ENCODE peak calls at places on chromosomes 6 and 20, in six cellular contexts. O, P, V, B, F and A are unnamed samples.

GRCh38 chr20:47610247-47610944 is 108.7 kb downstream of the NCOA3 start:
- DNase-seq in O (no peak), P (peak; percentile 89), V (peak; percentile 85), B (no peak), F (peak; percentile 54), A (no peak)

GRCh38 chr20:57006411-57007170 is 259.9 kb downstream of the BMP7 start:
- DNase-seq in O (no peak), P (peak; percentile 39), V (no peak), B (no peak), F (no peak), A (no peak)

GRCh38 chr6:4388675-4389074 is 253.3 kb upstream of the ECI2 start:
- DNase-seq in O (no peak), P (no peak), V (no peak), B (peak; percentile 88), F (no peak), A (no peak)

GRCh38 chr6:116352515-116353471 is 18.0 kb upstream of the DSE start:
- DNase-seq in O (no peak), P (no peak), V (peak; percentile 38), B (no peak), F (peak; percentile 14), A (peak; percentile 38)

GRCh38 chr6:13810688-13811446 is 3.5 kb downstream of the MCUR1 start:
- DNase-seq in O (no peak), P (no peak), V (peak; percentile 4), B (no peak), F (no peak), A (no peak)

GRCh38 chr20:47032969-47033578 is 138.4 kb downstream of the EYA2 start:
- DNase-seq in O (no peak), P (no peak), V (no peak), B (no peak), F (no peak), A (no peak)

GRCh38 chr6:52519618-52520017 is 57.2 kb downstream of the TRAM2 start:
- DNase-seq in O (no peak), P (no peak), V (no peak), B (no peak), F (no peak), A (no peak)

GRCh38 chr20:53737404-53738038 is 143.9 kb upstream of the ZNF217 start:
- DNase-seq in O (no peak), P (no peak), V (peak; percentile 32), B (no peak), F (no peak), A (no peak)

GRCh38 chr20:15851576-15852075 is 721.6 kb downstream of the KIF16B start:
- DNase-seq in O (no peak), P (no peak), V (no peak), B (no peak), F (no peak), A (no peak)

GRCh38 chr20:23637282-23638221 is at the start of gene CST3:
- DNase-seq in O (peak; percentile 95), P (peak; percentile 84), V (peak; percentile 94), B (peak; percentile 91), F (peak; percentile 91), A (peak; percentile 96)

GRCh38 chr6:82494367-82494766 is 130.8 kb downstream of the TPBG start:
- DNase-seq in O (no peak), P (no peak), V (no peak), B (no peak), F (no peak), A (no peak)

GRCh38 chr6:39342692-39343460 is 20.4 kb upstream of the KCNK16 start:
- DNase-seq in O (no peak), P (no peak), V (no peak), B (no peak), F (no peak), A (no peak)

GRCh38 chr6:150848400-150848799 is 17.1 kb upstream of the MTHFD1L start:
- DNase-seq in O (no peak), P (no peak), V (no peak), B (no peak), F (no peak), A (no peak)

GRCh38 chr20:54535045-54535444 is 59.7 kb downstream of the DOK5 start:
- DNase-seq in O (no peak), P (no peak), V (peak; percentile 59), B (no peak), F (no peak), A (no peak)

GRCh38 chr20:49377326-49377725 is 99.5 kb upstream of the ZNFX1 start:
- DNase-seq in O (no peak), P (no peak), V (no peak), B (no peak), F (no peak), A (no peak)

GRCh38 chr6:19896580-19897010 is 59.4 kb downstream of the ID4 start:
- DNase-seq in O (no peak), P (no peak), V (no peak), B (no peak), F (no peak), A (no peak)

GRCh38 chr6:170371588-170371987 is 65.0 kb downstream of the FAM120B start:
- DNase-seq in O (no peak), P (no peak), V (peak; percentile 21), B (peak; percentile 73), F (no peak), A (no peak)

GRCh38 chr20:17806739-17807441 is 107.1 kb downstream of the BANF2 start:
- DNase-seq in O (peak; percentile 85), P (peak; percentile 58), V (peak; percentile 98), B (peak; percentile 74), F (peak; percentile 95), A (peak; percentile 83)

GRCh38 chr6:10278786-10279185 is 136.1 kb downstream of the TFAP2A start:
- DNase-seq in O (no peak), P (no peak), V (no peak), B (no peak), F (no peak), A (no peak)

GRCh38 chr6:46281110-46281509 is 110.3 kb upstream of the ENPP5 start:
- DNase-seq in O (no peak), P (no peak), V (no peak), B (no peak), F (no peak), A (no peak)

GRCh38 chr20:62366370-62367135 is 559 bp downstream of the LAMA5 start:
- DNase-seq in O (peak; percentile 47), P (no peak), V (no peak), B (peak; percentile 91), F (no peak), A (no peak)

GRCh38 chr20:4832469-4832868 is 110.8 kb downstream of the PRND start:
- DNase-seq in O (no peak), P (no peak), V (no peak), B (no peak), F (no peak), A (no peak)

GRCh38 chr6:33761922-33762629 is 15.4 kb upstream of the IP6K3 start:
- DNase-seq in O (peak; percentile 87), P (peak; percentile 22), V (peak; percentile 61), B (peak; percentile 71), F (peak; percentile 74), A (no peak)

GRCh38 chr20:23174821-23175220 is 88.7 kb upstream of the CD93 start:
- DNase-seq in O (no peak), P (no peak), V (no peak), B (no peak), F (no peak), A (no peak)

GRCh38 chr20:57791178-57791945 is 81.5 kb upstream of the PMEPA1 start:
- DNase-seq in O (no peak), P (no peak), V (no peak), B (no peak), F (no peak), A (no peak)

GRCh38 chr6:101994521-101994920 is 601.0 kb downstream of the GRIK2 start:
- DNase-seq in O (no peak), P (no peak), V (no peak), B (no peak), F (no peak), A (no peak)

GRCh38 chr20:757509-757908 is 10.8 kb downstream of the SLC52A3 start:
- DNase-seq in O (no peak), P (no peak), V (no peak), B (no peak), F (no peak), A (no peak)

GRCh38 chr6:144335914-144336313 is 50.8 kb downstream of the UTRN start:
- DNase-seq in O (no peak), P (no peak), V (no peak), B (no peak), F (no peak), A (no peak)

GRCh38 chr6:42071881-42072583 is 21.7 kb downstream of the TAF8 start:
- DNase-seq in O (no peak), P (no peak), V (no peak), B (no peak), F (no peak), A (no peak)

DNA sequence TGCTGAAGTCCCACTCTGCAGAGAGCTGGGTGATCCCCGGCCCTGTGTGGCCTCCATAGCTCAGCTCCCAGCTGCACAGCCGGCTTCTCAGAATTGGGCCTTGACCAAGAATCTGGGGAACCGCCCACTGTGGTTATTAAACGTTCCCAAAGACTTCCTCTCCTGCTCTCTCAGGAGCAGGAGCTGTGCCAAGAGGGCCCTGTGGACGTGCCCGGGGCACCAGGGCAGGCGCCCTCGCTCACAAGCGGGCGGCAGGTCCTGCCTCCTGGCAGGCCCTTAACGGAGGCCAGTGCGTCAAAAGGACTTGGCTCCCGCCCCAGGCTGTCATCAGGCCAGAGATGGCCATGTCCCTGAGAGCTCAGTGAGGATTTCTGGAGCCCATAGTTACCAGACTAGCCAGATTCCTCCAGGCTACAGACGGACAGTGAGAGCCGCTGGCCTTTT is 30.4 kb downstream of the ZC3H12D start:
- DNase-seq in O (peak; percentile 98), P (peak; percentile 66), V (peak; percentile 99), B (no peak), F (peak; percentile 98), A (peak; percentile 96)
- H3K27ac ChIP-seq in O (peak overlapping the region; percentile 90), P (no peak overlapping the region), V (no peak overlapping the region), B (no peak overlapping the region), F (peak overlapping the region; percentile 72), A (peak overlapping the region; percentile 21)

GRCh38 chr20:2374346-2375125 is 6.2 kb upstream of the TGM6 start:
- DNase-seq in O (no peak), P (no peak), V (no peak), B (no peak), F (no peak), A (no peak)
- H3K27ac ChIP-seq in O (no peak overlapping the region), P (no peak overlapping the region), V (no peak overlapping the region), B (no peak overlapping the region), F (no peak overlapping the region), A (no peak overlapping the region)

GRCh38 chr20:41203660-41204059 is 66.3 kb downstream of the PLCG1 start:
- DNase-seq in O (no peak), P (no peak), V (no peak), B (no peak), F (no peak), A (no peak)
- H3K27ac ChIP-seq in O (no peak overlapping the region), P (no peak overlapping the region), V (no peak overlapping the region), B (no peak overlapping the region), F (no peak overlapping the region), A (no peak overlapping the region)

GRCh38 chr6:149751239-149751638 is 1.7 kb downstream of the PCMT1 start:
- DNase-seq in O (no peak), P (no peak), V (no peak), B (no peak), F (no peak), A (no peak)

GRCh38 chr6:149749594-149750135 is at the start of gene PCMT1:
- DNase-seq in O (peak; percentile 92), P (peak; percentile 77), V (peak; percentile 93), B (peak; percentile 92), F (peak; percentile 91), A (peak; percentile 96)

GRCh38 chr6:149752600-149752999 is 3.1 kb downstream of the PCMT1 start:
- DNase-seq in O (no peak), P (no peak), V (peak; percentile 33), B (no peak), F (no peak), A (no peak)

GRCh38 chr6:149746147-149746946 is at the start of gene NUP43:
- DNase-seq in O (peak; percentile 95), P (peak; percentile 98), V (peak; percentile 97), B (peak; percentile 96), F (peak; percentile 95), A (peak; percentile 96)

GRCh38 chr6:149750136-149750609 is 632 bp downstream of the PCMT1 start:
- DNase-seq in O (peak; percentile 26), P (peak; percentile 34), V (peak; percentile 52), B (peak; percentile 86), F (peak; percentile 36), A (peak; percentile 32)
- H3K27ac ChIP-seq in O (peak overlapping the region; percentile 96), P (peak overlapping the region; percentile 61), V (peak overlapping the region; percentile 93), B (no peak overlapping the region), F (peak overlapping the region; percentile 92), A (peak overlapping the region; percentile 89)